ENCODE peak calls at places on chromosomes 1 and 21, in five cellular contexts. Q is CD4-positive, alpha-beta memory T cell; T is fibroblast of lung; N is IMR-90; A is left ventricle myocardium inferior. C is an unnamed sample. For H3K27me3, the result is how much of the 10 kb centered on the place peaks cover.

GRCh38 chr1:93042134-93042821 is 36.8 kb upstream of the MTF2 start:
- DNase-seq in N (no peak), Q (peak), A (no peak), T (no peak), C (no peak)

GRCh38 chr1:61561666-61562065 is 163.3 kb downstream of the TM2D1 start:
- DNase-seq in T (no peak), A (no peak), N (no peak), Q (no peak), C (no peak)

GRCh38 chr1:157691285-157691920 is 9.2 kb downstream of the FCRL3 start:
- DNase-seq in N (peak), T (peak), Q (no peak), A (no peak), C (no peak)

GRCh38 chr1:40315795-40316594 is 1.1 kb downstream of the COL9A2 start:
- DNase-seq in T (no peak), A (no peak), N (no peak), Q (peak), C (no peak)

GRCh38 chr1:93692983-93693591 is 11.4 kb upstream of the BCAR3 start:
- DNase-seq in N (peak), T (peak), A (no peak), Q (no peak), C (peak)

GRCh38 chr1:47776554-47777156 is 220.5 kb downstream of the TRABD2B start:
- DNase-seq in T (no peak), N (no peak), A (no peak), Q (no peak), C (no peak)

GRCh38 chr1:167460836-167461235 is 57.5 kb downstream of the CD247 start:
- DNase-seq in Q (peak), A (no peak), T (no peak), N (no peak), C (no peak)

GRCh38 chr1:205042911-205043806 is at the start of gene CNTN2:
- DNase-seq in A (no peak), T (no peak), N (no peak), Q (no peak), C (no peak)

GRCh38 chr1:55490556-55490955 is 275.4 kb upstream of the USP24 start:
- DNase-seq in N (peak), T (peak), A (no peak), Q (no peak), C (no peak)

GRCh38 chr1:22383526-22384291 is 67.9 kb upstream of the ZBTB40 start:
- DNase-seq in N (no peak), T (no peak), A (no peak), Q (no peak), C (no peak)

GRCh38 chr1:51524817-51525216 is 5.8 kb upstream of the EPS15 start:
- DNase-seq in A (no peak), Q (no peak), N (no peak), T (no peak), C (no peak)

GRCh38 chr21:45386728-45387371 is 18.1 kb upstream of the COL18A1 start:
- DNase-seq in A (peak), Q (no peak), N (peak), T (peak), C (peak)

GRCh38 chr1:170471310-170471839 is 60.6 kb upstream of the GORAB start:
- DNase-seq in N (peak), A (no peak), Q (no peak), T (no peak), C (no peak)

GRCh38 chr1:83900530-83900929 is 98.4 kb downstream of the TTLL7 start:
- DNase-seq in N (peak), A (no peak), Q (no peak), T (peak), C (no peak)

GRCh38 chr1:246865921-246866320 is 65.8 kb downstream of the AHCTF1 start:
- DNase-seq in A (no peak), Q (no peak), N (no peak), T (no peak), C (no peak)

GRCh38 chr1:184664042-184664659 is 90.5 kb downstream of the EDEM3 start:
- DNase-seq in A (peak), N (peak), T (peak), Q (peak), C (peak)

GRCh38 chr1:10106241-10106640 is 73.5 kb downstream of the UBE4B start:
- DNase-seq in Q (no peak), N (no peak), A (no peak), T (no peak), C (no peak)

GRCh38 chr21:36120304-36120902 is 14.5 kb upstream of the CBR3 start:
- DNase-seq in T (peak), Q (no peak), A (peak), N (peak), C (no peak)

GRCh38 chr1:24927473-24927872 is 2.6 kb downstream of the RUNX3 start:
- DNase-seq in T (no peak), N (no peak), Q (no peak), A (no peak), C (no peak)

GRCh38 chr1:24928631-24929090 is 1.4 kb downstream of the RUNX3 start:
- DNase-seq in A (no peak), Q (peak), N (no peak), T (no peak), C (peak)

GRCh38 chr1:24926596-24927249 is 3.4 kb downstream of the RUNX3 start:
- DNase-seq in A (no peak), Q (no peak), N (no peak), T (no peak), C (no peak)

GRCh38 chr1:24929091-24929875 is 793 bp downstream of the RUNX3 start:
- DNase-seq in Q (peak), A (no peak), N (no peak), T (no peak), C (peak)

GRCh38 chr1:24927886-24928630 is 2.0 kb downstream of the RUNX3 start:
- DNase-seq in N (no peak), T (peak), Q (no peak), A (no peak), C (no peak)
- H3K27me3 ChIP-seq in N (half or more), T (half or more), Q (under half), A (half or more), C (under half)

GRCh38 chr1:932178-932520 is 8.4 kb downstream of the SAMD11 start:
- DNase-seq in N (no peak), Q (no peak), T (no peak), A (no peak), C (no peak)

GRCh38 chr1:931380-932177 is 7.9 kb downstream of the SAMD11 start:
- DNase-seq in N (no peak), Q (no peak), T (no peak), A (no peak), C (no peak)

GRCh38 chr1:933603-933940 is 9.8 kb downstream of the SAMD11 start:
- DNase-seq in A (no peak), Q (no peak), N (no peak), T (no peak), C (no peak)

GRCh38 chr1:934991-935750 is 11.4 kb downstream of the SAMD11 start:
- DNase-seq in T (no peak), N (no peak), Q (no peak), A (no peak), C (no peak)

DNA sequence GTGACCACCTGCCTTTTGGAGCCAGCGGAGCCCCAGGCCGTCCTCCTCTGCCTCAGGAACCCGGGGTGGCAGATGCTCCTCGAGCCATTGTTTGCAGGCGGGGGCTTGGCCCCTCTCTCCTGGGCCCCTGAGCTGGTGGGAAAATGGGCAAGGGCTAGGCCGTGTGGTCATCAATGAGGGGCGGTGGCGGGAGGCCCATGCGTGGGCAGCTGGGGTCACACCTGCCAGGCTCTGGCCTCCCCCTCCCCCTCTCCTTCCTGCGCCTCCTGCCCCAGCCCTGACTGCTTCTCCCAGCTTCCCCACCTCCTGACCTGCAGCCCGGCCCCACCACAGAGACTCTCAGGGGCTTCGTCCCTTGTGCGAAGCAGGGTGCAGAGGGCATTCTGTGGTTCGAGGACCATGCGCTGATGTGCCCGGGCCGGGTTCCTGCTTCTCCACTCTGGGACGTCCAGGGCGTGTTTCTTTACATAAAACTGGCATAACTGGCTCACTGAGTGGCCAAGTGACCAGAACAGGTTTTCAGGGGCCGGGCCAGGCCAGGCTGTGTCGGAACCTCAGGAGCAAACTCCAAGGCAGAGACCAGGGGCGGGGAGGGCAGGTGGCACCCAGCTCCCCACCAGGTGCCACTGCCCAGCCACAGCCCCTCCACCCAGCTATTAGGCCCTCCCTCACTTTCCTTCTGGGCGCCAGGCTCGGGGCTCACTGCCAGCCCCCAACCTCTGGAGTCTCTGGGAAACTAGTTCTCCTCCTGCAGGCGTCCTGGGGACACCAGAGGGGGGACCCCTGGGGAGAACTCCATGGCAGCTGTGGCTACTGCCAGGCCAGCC is 9.3 kb downstream of the SAMD11 start:
- DNase-seq in T (no peak), A (no peak), Q (no peak), N (no peak), C (no peak)
- H3K27me3 ChIP-seq in T (under half), A (half or more), Q (under half), N (under half), C (under half)

DNA sequence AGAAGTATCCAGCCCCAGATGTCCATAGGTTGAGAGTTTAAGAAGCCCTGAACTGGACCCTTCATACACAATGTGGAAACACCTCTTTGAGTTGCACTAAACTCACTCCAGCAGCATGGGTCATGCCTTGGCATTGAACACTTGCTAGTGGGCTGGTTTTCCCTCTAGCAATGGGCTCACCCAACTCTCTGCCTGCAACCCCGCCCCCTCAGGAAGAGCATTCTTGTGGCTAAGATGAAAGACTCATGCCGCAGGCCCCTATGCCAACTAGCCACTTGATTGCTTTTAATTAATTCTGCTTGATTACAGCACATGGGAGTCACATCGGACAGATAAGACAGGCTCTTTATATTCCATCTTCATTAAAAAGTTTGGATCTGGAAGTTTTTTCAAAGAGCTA is 136.5 kb upstream of the GJB5 start:
- DNase-seq in T (no peak), A (no peak), N (no peak), Q (no peak), C (no peak)
- H3K27me3 ChIP-seq in T (under half), A (half or more), N (under half), Q (under half), C (under half)

GRCh38 chr1:108346137-108346536 is 102.3 kb upstream of the NBPF4 start:
- DNase-seq in N (no peak), A (no peak), Q (no peak), T (no peak), C (no peak)
- H3K27me3 ChIP-seq in N (under half), A (under half), Q (under half), T (under half), C (under half)

GRCh38 chr1:195481293-195481692 is 1126.9 kb downstream of the KCNT2 start:
- DNase-seq in A (no peak), Q (no peak), N (no peak), T (no peak), C (no peak)

DNA sequence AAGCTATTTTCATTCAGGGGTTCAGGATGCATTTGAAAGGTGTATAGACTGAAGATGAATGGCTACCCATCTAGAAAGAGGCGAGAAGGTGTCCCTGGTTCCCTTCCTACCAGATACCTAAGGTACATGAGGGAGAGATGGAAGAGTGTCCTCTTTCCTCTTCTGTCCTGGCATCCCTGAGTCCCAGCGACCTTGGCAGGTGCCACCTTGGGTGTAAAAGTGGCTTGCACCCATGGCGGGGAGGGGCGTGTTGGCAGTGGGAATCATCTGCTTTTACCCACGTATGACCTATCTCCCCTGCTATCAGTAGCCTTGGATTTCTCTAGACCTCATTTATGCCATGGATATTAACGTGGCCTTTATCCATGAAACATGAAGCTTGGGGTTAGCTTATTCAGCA is 1126.1 kb downstream of the KCNT2 start:
- DNase-seq in N (no peak), Q (no peak), A (no peak), T (no peak), C (no peak)
- H3K27me3 ChIP-seq in N (under half), Q (under half), A (under half), T (under half), C (under half)

GRCh38 chr1:5425304-5425703 is 566.9 kb downstream of the NPHP4 start:
- DNase-seq in N (no peak), A (no peak), T (no peak), Q (no peak), C (no peak)
- H3K27me3 ChIP-seq in N (under half), A (half or more), T (under half), Q (under half), C (under half)

DNA sequence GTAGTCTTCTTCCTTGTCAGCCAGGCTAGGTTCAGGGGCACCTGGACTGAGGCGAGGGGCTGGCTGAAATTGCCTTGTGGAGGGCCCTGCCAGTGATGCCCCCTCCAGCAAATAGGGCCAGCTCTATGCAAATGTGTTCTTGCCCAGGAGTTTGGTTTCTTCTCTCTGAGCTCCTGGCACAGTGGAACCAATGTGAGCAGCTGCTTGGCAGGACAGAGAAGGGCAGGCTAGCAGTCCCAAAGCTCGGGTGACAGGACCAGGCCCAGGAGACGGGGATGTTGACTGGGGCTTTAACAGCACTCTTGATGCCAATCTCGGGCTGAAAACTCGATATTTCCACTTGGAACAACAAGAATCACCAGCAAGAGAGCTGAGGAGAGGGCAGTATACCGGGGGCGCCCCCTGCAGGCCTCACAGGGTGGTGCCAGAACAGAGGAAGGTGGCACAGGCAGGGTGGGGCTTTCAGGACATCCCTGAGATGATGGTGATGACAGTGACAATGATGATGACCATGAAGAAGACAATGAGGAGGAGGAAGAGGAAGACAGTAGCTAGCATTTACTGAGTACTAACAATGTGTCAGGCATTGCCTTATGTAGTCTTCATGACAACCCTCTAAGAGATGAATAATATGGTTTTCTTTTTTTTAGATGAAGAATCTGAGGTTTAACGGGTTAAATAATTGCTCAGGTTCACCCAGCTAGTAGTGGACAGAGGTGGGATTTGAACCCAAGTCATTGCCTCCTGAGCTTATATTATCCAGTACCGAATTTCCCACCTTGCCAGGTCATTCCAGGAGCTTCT is 2.7 kb upstream of the KCNJ9 start:
- DNase-seq in Q (peak), A (no peak), N (no peak), T (peak), C (peak)
- H3K27me3 ChIP-seq in Q (under half), A (half or more), N (half or more), T (under half), C (under half)

GRCh38 chr1:44405804-44406743 is 1.0 kb downstream of the RNF220 start:
- DNase-seq in Q (peak), T (peak), N (no peak), A (no peak), C (peak)

GRCh38 chr1:44405041-44405803 is at the start of gene RNF220:
- DNase-seq in T (peak), Q (peak), N (peak), A (peak), C (peak)

GRCh38 chr1:44407430-44408180 is 2.5 kb downstream of the RNF220 start:
- DNase-seq in Q (no peak), A (no peak), T (no peak), N (no peak), C (no peak)

GRCh38 chr1:44408181-44409018 is 3.3 kb downstream of the RNF220 start:
- DNase-seq in N (no peak), Q (no peak), T (peak), A (no peak), C (no peak)

DNA sequence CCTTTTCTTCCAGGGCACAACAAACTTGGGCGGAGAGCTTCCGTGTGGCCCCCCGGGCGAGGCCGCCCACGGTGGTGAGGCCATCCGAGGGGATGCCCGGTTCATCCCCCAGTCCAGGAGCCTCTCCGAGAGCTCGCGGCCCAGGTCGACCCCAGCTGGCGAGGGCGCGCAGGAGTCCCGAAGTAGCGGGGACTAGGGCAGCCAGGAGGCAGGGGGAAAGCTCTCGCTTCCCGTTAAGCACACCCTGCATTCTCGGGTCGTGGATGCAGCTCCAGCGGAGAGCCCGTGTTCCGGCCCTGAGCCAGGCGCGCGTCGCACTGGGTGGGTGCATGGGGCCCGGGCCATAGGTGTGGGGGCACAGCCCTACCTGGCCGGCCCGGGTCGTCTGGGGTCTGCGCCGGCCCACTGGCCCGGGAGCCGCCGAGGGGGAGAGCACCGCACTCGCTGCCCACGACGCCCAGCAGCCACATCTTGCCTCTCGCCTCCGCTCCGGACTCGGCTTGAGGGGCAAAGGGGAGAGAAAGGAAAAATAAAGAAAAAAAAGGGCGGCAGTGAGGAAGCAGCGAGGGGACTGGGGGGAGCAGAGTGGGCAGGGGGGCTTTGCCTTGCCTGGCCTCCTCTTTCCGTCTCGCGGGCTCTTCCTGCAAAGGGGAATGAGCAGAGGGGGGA is 1.8 kb downstream of the RNF220 start:
- DNase-seq in Q (no peak), A (no peak), N (no peak), T (no peak), C (no peak)
- H3K27me3 ChIP-seq in Q (half or more), A (half or more), N (half or more), T (half or more), C (under half)

C was measured in MG63.